ENCODE peak calls at places on chromosomes 5 and 9, in ten cellular contexts. Q is PC-3; A is CD4-positive, alpha-beta T cell; B is GM13977; L is fibroblast of the conjunctiva; K is HFFc6; C is progenitor cell of endocrine pancreas; M is NCI-H69; U is ovary; Y is midbrain. Z is an unnamed sample.

GRCh38 chr5:178357127-178357526 is 124.5 kb upstream of the PHYKPL start:
- DNase-seq in Q (no peak), A (no peak), B (no peak), L (no peak), K (no peak), C (no peak), M (no peak), U (no peak), Y (no peak), Z (no peak)

GRCh38 chr5:167723254-167723871 is 568.1 kb upstream of the WWC1 start:
- DNase-seq in Q (peak), A (peak), B (peak), L (peak), K (peak), C (peak), M (peak), U (peak), Y (peak), Z (peak)

GRCh38 chr9:114898741-114899140 is 31.6 kb downstream of the TNFSF8 start:
- DNase-seq in Q (no peak), A (peak), B (no peak), L (no peak), K (no peak), C (no peak), M (no peak), U (no peak), Y (no peak), Z (no peak)

GRCh38 chr5:153941265-153941664 is 97.4 kb downstream of the FAM114A2 start:
- DNase-seq in Q (no peak), A (no peak), B (no peak), L (no peak), K (no peak), C (no peak), M (no peak), U (no peak), Y (no peak), Z (no peak)

GRCh38 chr9:69157751-69158466 is 16.2 kb upstream of the TJP2 start:
- DNase-seq in Q (no peak), A (no peak), B (no peak), L (no peak), K (peak), C (no peak), M (no peak), U (no peak), Y (no peak), Z (no peak)

GRCh38 chr5:135242496-135243193 is 156.4 kb downstream of the MACROH2A1 start:
- DNase-seq in Q (no peak), A (peak), B (no peak), L (no peak), K (peak), C (no peak), M (no peak), U (no peak), Y (peak), Z (no peak)

GRCh38 chr9:134217431-134218210 is 53.3 kb upstream of the RNU6ATAC start:
- DNase-seq in Q (peak), A (no peak), B (no peak), L (no peak), K (no peak), C (no peak), M (peak), U (peak), Y (no peak), Z (no peak)

GRCh38 chr9:124792976-124793594 is 16.2 kb downstream of the OLFML2A start:
- DNase-seq in Q (no peak), A (no peak), B (no peak), L (no peak), K (peak), C (no peak), M (peak), U (peak), Y (no peak), Z (no peak)

GRCh38 chr5:59673438-59674058 is 220.0 kb downstream of the PDE4D start:
- DNase-seq in Q (peak), A (no peak), B (peak), L (peak), K (peak), C (no peak), M (peak), U (no peak), Y (peak), Z (no peak)

GRCh38 chr9:13502503-13502902 is 223.0 kb upstream of the MPDZ start:
- DNase-seq in Q (no peak), A (no peak), B (no peak), L (no peak), K (no peak), C (no peak), M (no peak), U (no peak), Y (no peak), Z (no peak)